ENCODE peak calls at places on chromosomes 2 and 18, in nine cellular contexts. I is stimulated activated CD8-positive, alpha-beta memory T cell treated with anti-CD3 and anti-CD28 coated beads, Interleukin-4, amount 100 ng/mL, for 1 hour; C is astrocyte of the spinal cord; E is NCI-H774; X is A549; N is Kasumi-1; J is lower leg skin; R is HT-29; O is Peyer's patch. K is an unnamed sample.

GRCh38 chr2:43619511-43619910 is 17.5 kb upstream of the PLEKHH2 start:
- DNase-seq in J (no peak), N (no peak), E (no peak), R (no peak), X (no peak), I (no peak), C (no peak), O (no peak), K (no peak)

GRCh38 chr18:64717026-64717425 is 568.1 kb upstream of the LINC00305 start:
- DNase-seq in I (no peak), C (no peak), E (no peak), J (no peak), R (no peak), O (no peak), X (no peak), N (no peak), K (no peak)

GRCh38 chr2:43943809-43944452 is 51.9 kb downstream of the LRPPRC start:
- DNase-seq in E (peak), X (no peak), R (no peak), I (no peak), N (no peak), C (no peak), J (no peak), O (no peak), K (no peak)

GRCh38 chr2:85583667-85584353 is 421 bp upstream of the VAMP5 start:
- DNase-seq in E (no peak), C (no peak), I (no peak), J (no peak), O (peak), X (no peak), N (no peak), R (no peak), K (peak)

GRCh38 chr18:9106800-9107574 is 4.5 kb downstream of the NDUFV2 start:
- DNase-seq in C (no peak), X (no peak), R (no peak), E (no peak), N (no peak), I (no peak), J (no peak), O (no peak), K (no peak)

GRCh38 chr18:36460854-36461253 is 163.3 kb downstream of the FHOD3 start:
- DNase-seq in N (no peak), J (no peak), C (no peak), O (no peak), E (no peak), I (no peak), R (no peak), X (no peak), K (no peak)

GRCh38 chr2:136363921-136364320 is 246.0 kb upstream of the CXCR4 start:
- DNase-seq in X (no peak), C (peak), N (no peak), O (no peak), E (no peak), R (no peak), I (no peak), J (no peak), K (peak)

GRCh38 chr2:189129971-189130370 is 49.6 kb downstream of the COL5A2 start:
- DNase-seq in C (peak), E (no peak), X (no peak), N (no peak), J (no peak), I (no peak), O (no peak), R (no peak), K (peak)

GRCh38 chr2:188181884-188182283 is 109.8 kb upstream of the GULP1 start:
- DNase-seq in X (no peak), I (no peak), O (no peak), J (no peak), R (no peak), C (no peak), N (no peak), E (no peak), K (no peak)

GRCh38 chr2:239292531-239292930 is 108.3 kb downstream of the HDAC4 start:
- DNase-seq in C (no peak), X (no peak), R (no peak), E (no peak), I (no peak), O (no peak), N (no peak), J (no peak), K (no peak)

GRCh38 chr2:160352492-160352891 is 141.1 kb downstream of the RBMS1 start:
- DNase-seq in E (no peak), I (no peak), J (no peak), N (peak), X (peak), C (peak), O (no peak), R (no peak), K (no peak)